ENCODE peak calls at places on chromosomes 16 and 17, in four cellular contexts. Z is body of pancreas, W is aorta, P is lower lobe of right lung. V is an unnamed sample. For H3K4me1 and H3K27me3, the result is how much of the 10 kb centered on the place peaks cover.

GRCh38 chr16:51971184-51971583 is 575.8 kb downstream of the TOX3 start:
- DNase-seq in Z (peak), W (no peak), P (no peak), V (no peak)

GRCh38 chr16:80552277-80552676 is 11.5 kb downstream of the DYNLRB2 start:
- DNase-seq in Z (no peak), W (no peak), P (no peak), V (no peak)

GRCh38 chr16:65524997-65525396 is 403.1 kb upstream of the CDH11 start:
- DNase-seq in Z (no peak), W (peak), P (no peak), V (peak)

GRCh38 chr17:1985686-1986085 is 39.4 kb downstream of the RTN4RL1 start:
- DNase-seq in Z (no peak), W (no peak), P (no peak), V (peak)

GRCh38 chr17:57329380-57330214 is 73.3 kb downstream of the MSI2 start:
- DNase-seq in Z (no peak), W (no peak), P (no peak), V (no peak)

GRCh38 chr16:27431773-27432599 is 30.0 kb downstream of the IL21R start:
- DNase-seq in Z (no peak), W (no peak), P (no peak), V (no peak)

GRCh38 chr16:48318630-48319029 is 66.6 kb downstream of the SIAH1 start:
- DNase-seq in Z (peak), W (peak), P (no peak), V (no peak)

GRCh38 chr17:77700165-77700881 is 258.2 kb upstream of the TNRC6C start:
- DNase-seq in Z (no peak), W (no peak), P (no peak), V (no peak)

GRCh38 chr17:9356488-9356911 is 219.1 kb downstream of the STX8 start:
- DNase-seq in Z (peak), W (peak), P (peak), V (no peak)

GRCh38 chr16:10579965-10580918 is at the start of gene EMP2:
- DNase-seq in Z (peak), W (peak), P (peak), V (peak)

GRCh38 chr17:62892870-62893338 is 73.1 kb upstream of the TANC2 start:
- DNase-seq in Z (peak), W (peak), P (peak), V (peak)

GRCh38 chr17:11245187-11245586 is 4.2 kb downstream of the SHISA6 start:
- DNase-seq in Z (no peak), W (no peak), P (no peak), V (no peak)

GRCh38 chr16:89960966-89961365 is 12.4 kb downstream of the DEF8 start:
- DNase-seq in Z (peak), W (no peak), P (no peak), V (peak)

GRCh38 chr16:58048494-58048893 is 22.9 kb downstream of the MMP15 start:
- DNase-seq in Z (no peak), W (no peak), P (no peak), V (no peak)

GRCh38 chr17:34435182-34435928 is 72.3 kb upstream of the CCL1 start:
- DNase-seq in Z (no peak), W (no peak), P (no peak), V (no peak)

GRCh38 chr17:28667870-28668269 is 5.9 kb downstream of the SUPT6H start:
- DNase-seq in Z (no peak), W (no peak), P (no peak), V (no peak)

GRCh38 chr16:969508-970378 is 1.0 kb downstream of the LMF1 start:
- DNase-seq in Z (peak), W (peak), P (peak), V (peak)

GRCh38 chr17:17208013-17208412 is 1.9 kb upstream of the PLD6 start:
- DNase-seq in Z (no peak), W (no peak), P (no peak), V (no peak)

GRCh38 chr16:75861981-75862380 is 135.7 kb upstream of the CPHXL start:
- DNase-seq in Z (no peak), W (no peak), P (no peak), V (no peak)

GRCh38 chr17:4485676-4486646 is 12.7 kb upstream of the SPNS2 start:
- DNase-seq in Z (no peak), W (no peak), P (no peak), V (no peak)

GRCh38 chr16:80836846-80837245 is 32.4 kb upstream of the CDYL2 start:
- DNase-seq in Z (no peak), W (no peak), P (no peak), V (no peak)

GRCh38 chr17:67376509-67376891 is 581 bp upstream of the PITPNC1 start:
- DNase-seq in Z (peak), W (peak), P (no peak), V (no peak)

GRCh38 chr16:22888791-22889190 is 74.8 kb downstream of the HS3ST2 start:
- DNase-seq in Z (no peak), W (no peak), P (no peak), V (no peak)

GRCh38 chr16:29811170-29811895 is 660 bp upstream of the PRRT2 start:
- DNase-seq in Z (peak), W (peak), P (peak), V (peak)

GRCh38 chr16:30747331-30747730 is 894 bp upstream of the PHKG2 start:
- DNase-seq in Z (no peak), W (no peak), P (no peak), V (no peak)

GRCh38 chr17:75725504-75725903 is 4.2 kb downstream of the ITGB4 start:
- DNase-seq in Z (no peak), W (no peak), P (no peak), V (no peak)

GRCh38 chr17:79388556-79389295 is 222.1 kb downstream of the RBFOX3 start:
- DNase-seq in Z (peak), W (no peak), P (peak), V (peak)

GRCh38 chr17:50955160-50955559 is 89.0 kb upstream of the TOB1 start:
- DNase-seq in Z (no peak), W (no peak), P (no peak), V (peak)

GRCh38 chr16:67216612-67217490 is 10.1 kb upstream of the TMEM208 start:
- DNase-seq in Z (peak), W (peak), P (peak), V (peak)
- H3K4me1 ChIP-seq in Z (under half), W (under half), P (under half), V (under half)

DNA sequence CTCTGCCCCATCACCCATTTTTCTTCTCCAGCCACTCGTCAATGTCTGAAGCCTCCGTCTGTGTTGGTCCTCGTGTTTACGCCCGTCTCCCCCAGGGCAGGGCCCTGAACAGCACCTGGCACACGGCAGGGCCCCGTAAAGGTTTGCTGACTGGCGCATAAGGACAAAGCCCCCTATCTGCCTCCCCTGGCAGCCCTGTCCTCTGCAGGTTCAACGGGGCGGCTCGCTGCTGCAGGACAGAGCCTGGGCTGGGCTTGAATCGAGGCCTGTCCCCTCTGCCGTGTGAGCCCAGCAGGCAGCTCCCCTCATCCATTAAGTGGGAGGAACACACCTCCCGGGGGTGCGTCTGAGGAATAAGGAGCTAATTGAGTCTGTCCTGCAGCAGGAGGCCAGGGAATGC is 46.1 kb upstream of the PABPN1L start:
- DNase-seq in Z (no peak), W (no peak), P (no peak), V (no peak)
- H3K4me3 ChIP-seq in Z (no peak), W (no peak), P (no peak), V (no peak)

DNA sequence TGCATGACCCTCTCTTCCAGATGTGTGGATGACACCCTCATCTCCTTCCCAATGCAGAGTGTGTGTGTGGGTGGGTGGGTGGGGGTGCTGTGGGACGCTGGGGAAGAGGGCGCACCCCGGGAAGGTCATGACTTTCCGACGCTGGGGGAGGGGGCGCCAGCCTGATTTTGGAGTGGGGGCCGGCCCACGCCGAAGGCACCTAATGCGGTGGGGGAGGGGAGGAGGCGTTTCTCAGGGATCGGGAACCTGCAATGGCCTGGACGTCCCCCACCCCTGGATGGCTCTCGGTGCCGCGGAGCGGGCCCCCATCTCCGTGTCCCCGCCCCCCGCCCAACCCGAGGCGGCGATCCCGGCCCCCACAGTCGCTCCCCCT is 33.5 kb downstream of the SRCIN1 start:
- DNase-seq in Z (no peak), W (no peak), P (no peak), V (no peak)
- H3K27me3 ChIP-seq in Z (under half), W (under half), P (half or more), V (under half)

DNA sequence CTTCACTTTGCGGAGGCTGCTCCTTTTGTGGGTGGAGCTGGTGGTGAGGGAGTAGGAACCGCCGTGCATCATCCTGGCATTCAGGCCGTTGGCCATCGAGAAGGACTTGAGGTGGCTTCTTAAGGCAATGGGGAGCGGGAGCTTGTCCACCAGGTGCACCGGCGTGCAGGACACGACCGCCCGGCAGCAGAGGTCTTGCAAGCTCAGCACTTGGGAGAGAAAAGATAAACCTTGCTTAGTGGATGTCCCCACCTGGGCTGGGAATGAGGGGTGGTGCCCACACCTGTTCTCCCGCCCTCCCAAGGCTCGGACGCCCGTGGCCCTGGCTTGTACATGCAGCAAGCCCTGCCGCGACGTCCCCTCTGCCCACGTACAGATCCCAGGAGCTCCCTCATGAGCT is 9.7 kb upstream of the WDR45B start:
- DNase-seq in Z (no peak), W (no peak), P (no peak), V (no peak)
- H3K4me1 ChIP-seq in Z (under half), W (under half), P (under half), V (under half)

DNA sequence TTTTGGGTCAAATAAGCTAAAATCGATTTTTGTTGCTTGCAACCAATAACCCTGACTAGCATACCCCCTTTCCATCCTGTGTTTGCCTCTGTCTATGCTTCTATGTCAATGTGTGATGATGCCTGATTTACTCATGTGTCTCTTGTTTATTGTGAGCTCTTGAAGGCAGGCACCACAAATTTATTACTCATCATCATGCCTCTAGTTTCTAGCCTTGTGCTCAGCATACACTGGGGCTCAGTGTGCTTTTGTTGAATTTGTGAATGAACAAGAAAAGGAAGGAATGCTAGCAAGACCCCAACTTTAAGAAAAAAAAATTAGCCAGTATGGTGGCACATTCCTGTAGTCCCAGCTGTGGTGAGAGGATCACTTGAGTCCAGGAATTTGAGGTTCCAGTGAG is 119.1 kb upstream of the GPR139 start:
- DNase-seq in Z (no peak), W (no peak), P (no peak), V (no peak)
- H3K4me3 ChIP-seq in Z (no peak), W (no peak), P (no peak), V (no peak)

DNA sequence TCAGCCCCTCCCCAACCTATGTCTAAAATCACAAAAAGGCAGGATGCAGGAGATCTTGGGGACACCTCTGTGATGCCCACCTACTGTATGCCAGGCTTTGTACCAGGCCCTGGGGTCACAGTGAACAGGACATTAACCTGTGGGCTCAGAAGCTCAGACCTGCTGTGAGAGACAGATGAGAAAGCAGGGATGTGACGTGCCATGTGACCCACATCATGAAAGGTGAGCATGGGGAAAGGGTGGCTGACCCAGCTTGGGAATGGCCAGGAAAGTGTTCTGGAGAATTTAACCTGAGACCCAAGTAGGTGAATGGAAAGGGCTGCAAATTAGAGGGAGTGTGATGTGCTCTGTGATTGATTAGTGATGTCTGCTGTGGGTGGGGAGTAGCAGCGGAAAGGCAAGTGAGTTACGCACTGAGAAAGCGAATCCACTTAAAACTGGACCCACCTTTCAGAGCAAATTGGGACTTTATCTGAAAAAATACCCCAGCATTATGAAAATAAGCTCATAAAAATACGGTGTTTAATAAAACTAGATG is 132.2 kb downstream of the IRF8 start:
- DNase-seq in Z (no peak), W (no peak), P (no peak), V (no peak)
- H3K27me3 ChIP-seq in Z (under half), W (under half), P (under half), V (under half)

GRCh38 chr16:88917915-88918627 is 51.6 kb upstream of the PABPN1L start:
- DNase-seq in Z (no peak), W (no peak), P (no peak), V (no peak)
- H3K4me1 ChIP-seq in Z (under half), W (under half), P (under half), V (under half)

DNA sequence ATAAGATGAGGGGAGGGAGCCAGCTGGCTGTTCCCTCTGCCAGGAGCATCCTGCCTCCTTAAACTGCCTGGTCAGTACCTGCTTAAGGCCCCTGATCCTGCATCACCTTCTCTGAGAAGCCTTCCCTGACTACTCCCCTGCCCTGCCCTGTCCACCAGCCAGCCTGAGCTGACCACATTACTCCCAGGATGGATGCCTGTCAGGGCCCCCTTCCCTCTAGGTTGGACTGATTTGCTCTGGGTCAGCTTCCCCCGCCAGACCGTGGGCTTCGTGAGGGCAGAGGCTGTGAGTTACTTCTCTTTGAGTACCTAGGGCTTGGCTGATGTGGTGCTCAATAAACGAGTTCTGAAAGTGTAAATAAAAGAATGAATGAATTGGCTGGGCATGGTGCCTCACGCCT is 63.3 kb downstream of the WSB1 start:
- DNase-seq in Z (no peak), W (no peak), P (no peak), V (no peak)
- H3K4me3 ChIP-seq in Z (no peak), W (no peak), P (no peak), V (no peak)

GRCh38 chr17:15265131-15265530 is at the start of gene PMP22:
- DNase-seq in Z (peak), W (peak), P (no peak), V (peak)
- H3K27me3 ChIP-seq in Z (under half), W (under half), P (under half), V (under half)

DNA sequence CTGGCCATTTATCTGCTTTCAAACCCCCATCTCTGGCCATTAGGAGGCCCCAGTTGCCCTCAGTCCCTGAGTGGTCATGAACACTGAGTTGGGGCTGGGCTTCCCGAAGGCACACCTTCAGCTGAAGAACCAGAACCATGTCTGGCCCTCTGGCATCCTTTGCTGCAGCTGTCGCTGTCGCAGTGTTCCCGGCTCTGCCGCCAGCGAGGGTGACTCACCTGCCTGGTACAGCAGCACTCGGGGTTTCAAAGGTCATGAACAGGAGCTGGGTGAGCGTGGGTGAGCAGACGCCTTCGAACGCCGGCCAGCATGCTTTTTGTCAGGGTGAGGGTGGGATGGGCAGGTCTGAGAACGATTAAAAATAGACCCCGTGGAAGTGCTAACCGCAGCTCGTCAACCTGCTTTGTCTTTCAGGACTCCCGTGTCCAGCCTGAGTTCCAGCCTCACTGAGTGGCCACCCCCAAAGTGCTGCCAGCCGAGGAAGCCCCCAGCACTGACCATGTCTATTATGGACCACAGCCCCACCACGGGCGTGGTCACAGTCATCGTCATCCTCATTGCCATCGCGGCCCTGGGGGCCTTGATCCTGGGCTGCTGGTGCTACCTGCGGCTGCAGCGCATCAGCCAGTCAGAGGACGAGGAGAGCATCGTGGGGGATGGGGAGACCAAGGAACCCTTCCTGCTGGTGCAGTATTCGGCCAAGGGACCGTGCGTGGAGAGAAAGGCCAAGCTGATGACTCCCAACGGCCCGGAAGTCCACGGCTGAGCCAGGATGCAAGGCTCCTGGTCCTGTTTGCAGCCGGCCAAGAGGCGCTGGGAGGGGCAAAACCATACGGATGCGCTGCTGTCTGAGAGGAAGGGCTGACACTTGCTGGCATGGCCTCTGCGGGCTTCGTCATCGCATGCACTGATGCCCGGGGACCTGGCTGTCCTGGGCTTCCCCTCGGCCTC is 7.6 kb downstream of the SNN start:
- DNase-seq in Z (peak), W (no peak), P (no peak), V (peak)
- H3K4me1 ChIP-seq in Z (half or more), W (under half), P (half or more), V (under half)

V was measured in right cardiac atrium.